ENCODE peak calls at places on chromosomes 3 and 15, in four cellular contexts. A, O, X and W are unnamed samples.

GRCh38 chr3:182436547-182436946 is 356.8 kb upstream of the ATP11B start:
- DNase-seq in A (no peak), O (no peak), X (no peak), W (no peak)

GRCh38 chr3:142628806-142629205 is 32.6 kb downstream of the PLS1 start:
- DNase-seq in A (no peak), O (no peak), X (no peak), W (no peak)

GRCh38 chr15:50066202-50066601 is 52.8 kb downstream of the ATP8B4 start:
- DNase-seq in A (peak; percentile 64), O (peak; percentile 19), X (peak; percentile 9), W (no peak)

GRCh38 chr3:129827765-129828164 is 65.7 kb downstream of the TMCC1 start:
- DNase-seq in A (no peak), O (peak; percentile 11), X (no peak), W (no peak)

GRCh38 chr3:159045279-159045678 is 243.4 kb downstream of the MFSD1 start:
- DNase-seq in A (no peak), O (no peak), X (no peak), W (no peak)

GRCh38 chr3:114527036-114527644 is 233.3 kb downstream of the TIGIT start:
- DNase-seq in A (peak; percentile 14), O (peak; percentile 60), X (no peak), W (no peak)

GRCh38 chr3:152253514-152253913 is 15.2 kb upstream of the MBNL1 start:
- DNase-seq in A (no peak), O (no peak), X (no peak), W (no peak)

GRCh38 chr3:126439968-126440708 is 35.6 kb downstream of the ZXDC start:
- DNase-seq in A (no peak), O (no peak), X (no peak), W (peak; percentile 4)

GRCh38 chr3:11238057-11238456 is 34.1 kb upstream of the ATG7 start:
- DNase-seq in A (no peak), O (no peak), X (peak; percentile 59), W (no peak)

GRCh38 chr15:65326109-65326508 is 21.6 kb downstream of the RNU5B-1 start:
- DNase-seq in A (no peak), O (peak; percentile 57), X (no peak), W (peak; percentile 34)

GRCh38 chr3:183381179-183381578 is 47.2 kb downstream of the MCF2L2 start:
- DNase-seq in A (no peak), O (no peak), X (peak; percentile 70), W (no peak)

GRCh38 chr3:16723994-16724393 is 118.8 kb upstream of the DAZL start:
- DNase-seq in A (peak; percentile 27), O (peak; percentile 85), X (peak; percentile 62), W (no peak)

GRCh38 chr3:128994581-128995161 is 795 bp upstream of the CFAP92 start:
- DNase-seq in A (no peak), O (no peak), X (no peak), W (no peak)

GRCh38 chr15:92149469-92149868 is 244.2 kb upstream of the ST8SIA2 start:
- DNase-seq in A (no peak), O (no peak), X (no peak), W (no peak)

GRCh38 chr3:67655364-67656121 is 1.1 kb upstream of the SUCLG2 start:
- DNase-seq in A (peak; percentile 37), O (no peak), X (peak; percentile 5), W (peak; percentile 20)

GRCh38 chr15:96049766-96050165 is 280.7 kb upstream of the NR2F2 start:
- DNase-seq in A (no peak), O (no peak), X (no peak), W (no peak)

GRCh38 chr3:139934557-139935070 is 371 bp upstream of the CLSTN2 start:
- DNase-seq in A (peak; percentile 37), O (peak; percentile 92), X (peak; percentile 55), W (peak; percentile 52)

GRCh38 chr3:44862221-44862637 is 517 bp downstream of the TMEM42 start:
- DNase-seq in A (peak; percentile 22), O (peak; percentile 63), X (peak; percentile 7), W (peak; percentile 19)

GRCh38 chr15:84570164-84570692 is 30.6 kb upstream of the ZSCAN2 start:
- DNase-seq in A (peak; percentile 48), O (peak; percentile 48), X (no peak), W (peak; percentile 49)

GRCh38 chr15:85100186-85100937 is 118.7 kb downstream of the PDE8A start:
- DNase-seq in A (no peak), O (no peak), X (no peak), W (no peak)

GRCh38 chr3:31218082-31218481 is 314.6 kb upstream of the STT3B start:
- DNase-seq in A (no peak), O (no peak), X (no peak), W (no peak)

GRCh38 chr3:196643201-196643749 is 3.8 kb downstream of the NRROS start:
- DNase-seq in A (no peak), O (no peak), X (no peak), W (no peak)

GRCh38 chr15:57665187-57665586 is 41.3 kb upstream of the POLR2M start:
- DNase-seq in A (no peak), O (no peak), X (no peak), W (no peak)

GRCh38 chr3:183487896-183488295 is 59.5 kb upstream of the MCF2L2 start:
- DNase-seq in A (no peak), O (no peak), X (no peak), W (no peak)

DNA sequence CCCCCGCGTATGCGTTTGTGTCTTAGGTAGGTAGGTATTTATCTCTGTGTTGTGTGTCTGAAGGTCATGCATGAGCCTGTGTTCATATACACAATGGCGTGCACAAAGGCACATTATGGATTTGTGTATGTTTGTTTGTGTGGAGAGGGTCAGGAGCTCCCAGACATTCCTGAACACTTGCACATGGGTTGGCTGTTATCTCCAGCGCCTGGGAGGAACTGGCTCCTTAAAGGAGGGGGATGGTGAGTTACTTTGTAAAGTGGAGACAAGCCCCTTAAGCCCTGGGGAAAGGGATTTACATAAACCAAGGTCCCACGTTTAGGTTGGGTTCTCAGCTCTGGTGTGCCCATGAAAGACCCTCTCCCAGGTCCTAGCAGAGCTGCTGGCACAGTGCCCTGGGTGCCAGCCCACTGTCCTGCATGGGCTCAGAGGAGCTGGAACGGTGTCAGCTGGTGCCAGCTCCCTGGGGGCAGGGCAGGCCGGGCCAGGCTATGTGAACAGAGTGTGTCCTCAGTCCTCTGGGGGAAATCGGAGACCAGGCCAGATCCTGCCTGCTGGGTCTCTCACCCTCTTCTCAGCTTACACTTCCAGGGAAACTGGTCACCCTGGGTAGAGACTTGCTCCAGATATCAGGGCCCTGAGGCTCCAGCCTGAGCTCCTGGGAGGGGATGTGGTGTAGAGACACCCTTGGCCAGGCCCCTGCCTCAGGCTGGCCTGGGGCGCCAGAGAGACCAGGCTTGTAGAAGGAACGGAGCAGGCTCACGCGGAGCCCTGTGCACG is 25.1 kb downstream of the SNX33 start:
- DNase-seq in A (peak; percentile 32), O (peak; percentile 59), X (peak; percentile 91), W (peak; percentile 57)
- H3K4me3 ChIP-seq in A (no peak overlapping the region), O (no peak overlapping the region), X (no peak overlapping the region), W (no peak overlapping the region)

GRCh38 chr3:125002834-125003368 is 52.9 kb downstream of the HEG1 start:
- DNase-seq in A (no peak), O (no peak), X (no peak), W (no peak)
- H3K27ac ChIP-seq in A (no peak overlapping the region), O (no peak overlapping the region), X (no peak overlapping the region), W (peak overlapping the region; percentile 30)

GRCh38 chr3:177899275-177900067 is 636.8 kb upstream of the KCNMB2 start:
- DNase-seq in A (no peak), O (no peak), X (no peak), W (no peak)
- TF ChIP-seq CTCF in A (no peak), O (peak; percentile 37), X (no peak), W (no peak)

DNA sequence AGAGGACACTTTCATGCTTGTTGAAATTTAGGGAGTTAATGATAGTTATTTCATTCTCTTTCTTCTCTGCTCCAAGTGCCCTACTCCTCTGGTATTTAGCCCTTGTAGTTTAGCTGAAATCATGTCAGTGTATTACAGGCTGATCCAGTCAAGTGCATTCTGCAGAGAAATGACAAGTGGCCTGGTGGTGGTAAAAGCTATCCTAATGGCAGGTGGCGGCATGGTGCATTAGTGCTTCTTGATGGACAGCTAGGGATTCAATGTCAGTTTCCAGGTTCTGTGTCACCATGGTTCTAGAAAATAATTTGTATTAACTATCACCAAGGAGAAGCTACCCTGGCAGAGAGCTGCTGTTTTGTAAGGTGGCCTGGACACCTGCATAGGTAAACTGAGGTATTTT is 90.0 kb upstream of the BNIP2 start:
- DNase-seq in A (no peak), O (no peak), X (no peak), W (no peak)
- H3K4me3 ChIP-seq in A (no peak overlapping the region), O (no peak overlapping the region), X (no peak overlapping the region), W (no peak overlapping the region)

GRCh38 chr15:71294251-71294635 is 179.0 kb downstream of the THSD4 start:
- DNase-seq in A (no peak), O (no peak), X (no peak), W (no peak)
- H3K27ac ChIP-seq in A (peak overlapping the region; percentile 97), O (no peak overlapping the region), X (peak overlapping the region; percentile 97), W (peak overlapping the region; percentile 53)